ENCODE peak calls at places on chromosomes 6 and 20, in seven cellular contexts. W is hepatocyte, X is SK-N-SH, Y is keratinocyte, G is neural progenitor cell, E is K562, R is PC-3. T is an unnamed sample. For H4K20me1, the result is how much of the 10 kb centered on the place peaks cover.

GRCh38 chr20:54267510-54268003 is 59.7 kb downstream of the PFDN4 start:
- DNase-seq in Y (no peak), G (peak), E (no peak), W (peak), X (no peak), R (peak), T (peak)

GRCh38 chr20:58271596-58272460 is 37.7 kb upstream of the RAB22A start:
- DNase-seq in R (no peak), E (no peak), Y (no peak), G (no peak), W (no peak), X (peak), T (no peak)

GRCh38 chr20:52219441-52219840 is 27.9 kb upstream of the ZFP64 start:
- DNase-seq in G (no peak), X (no peak), Y (no peak), E (no peak), W (no peak), R (peak), T (no peak)

GRCh38 chr6:41199427-41200246 is 1.3 kb downstream of the TREML2 start:
- DNase-seq in E (peak), R (no peak), X (no peak), Y (no peak), G (no peak), W (no peak), T (no peak)

GRCh38 chr6:328184-328670 is 35.9 kb downstream of the DUSP22 start:
- DNase-seq in X (no peak), Y (peak), W (peak), R (peak), G (no peak), E (no peak), T (peak)

GRCh38 chr20:4150095-4150492 is 134.7 kb upstream of the RNF24 start:
- DNase-seq in X (no peak), Y (no peak), R (peak), E (no peak), W (peak), G (no peak), T (peak)

GRCh38 chr6:136549359-136550044 is 720 bp downstream of the MAP7 start:
- DNase-seq in Y (no peak), E (peak), W (peak), G (peak), R (peak), X (peak), T (no peak)

GRCh38 chr6:137707590-137708360 is 159.3 kb upstream of the TNFAIP3 start:
- DNase-seq in W (peak), E (peak), X (peak), Y (peak), G (peak), R (peak), T (peak)

GRCh38 chr6:98947411-98948292 is at the start of gene FBXL4:
- DNase-seq in G (peak), Y (no peak), X (peak), R (peak), E (peak), W (peak), T (peak)

GRCh38 chr6:143575440-143575839 is 63.9 kb upstream of the FUCA2 start:
- DNase-seq in G (peak), W (peak), R (peak), X (peak), E (peak), Y (peak), T (peak)

GRCh38 chr6:158655569-158656450 is 6.0 kb downstream of the SYTL3 start:
- DNase-seq in Y (no peak), W (no peak), X (no peak), G (no peak), E (no peak), R (no peak), T (no peak)

GRCh38 chr6:96330884-96331283 is 190.7 kb upstream of the UFL1 start:
- DNase-seq in X (no peak), E (no peak), R (no peak), G (no peak), W (no peak), Y (no peak), T (no peak)

GRCh38 chr6:111625511-111626331 is 20.0 kb upstream of the TRAF3IP2 start:
- DNase-seq in R (no peak), E (no peak), Y (no peak), W (no peak), X (peak), G (no peak), T (peak)

GRCh38 chr20:63552481-63553249 is 1.3 kb upstream of the FNDC11 start:
- DNase-seq in E (peak), X (no peak), G (no peak), R (peak), W (no peak), Y (peak), T (no peak)

GRCh38 chr6:169162968-169163903 is 90.4 kb downstream of the THBS2 start:
- DNase-seq in R (peak), G (no peak), E (peak), W (peak), Y (peak), X (peak), T (peak)

GRCh38 chr20:18971121-18971520 is 157.5 kb downstream of the SCP2D1 start:
- DNase-seq in R (peak), E (no peak), X (no peak), G (no peak), Y (peak), W (no peak), T (no peak)

GRCh38 chr6:25027221-25027916 is 91.6 kb upstream of the RIPOR2 start:
- DNase-seq in R (no peak), G (no peak), E (peak), W (no peak), X (no peak), Y (no peak), T (no peak)

GRCh38 chr6:131382646-131383045 is 190.4 kb upstream of the ARG1 start:
- DNase-seq in X (no peak), G (no peak), W (no peak), Y (no peak), E (no peak), R (no peak), T (no peak)

GRCh38 chr6:158008894-158009891 is 27.5 kb downstream of the SYNJ2 start:
- DNase-seq in X (peak), Y (no peak), R (peak), E (peak), W (peak), G (no peak), T (peak)

GRCh38 chr6:127117979-127118504 is 429 bp upstream of the RSPO3 start:
- DNase-seq in W (no peak), Y (no peak), G (peak), R (no peak), X (peak), E (no peak), T (no peak)

GRCh38 chr20:56750430-56750829 is 121.3 kb downstream of the TFAP2C start:
- DNase-seq in G (peak), X (no peak), W (no peak), Y (no peak), R (no peak), E (no peak), T (no peak)

GRCh38 chr6:32982084-32982701 is 13.8 kb downstream of the BRD2 start:
- DNase-seq in Y (no peak), E (peak), X (no peak), R (peak), W (no peak), G (no peak), T (no peak)

GRCh38 chr20:33233129-33233774 is 2.5 kb upstream of the BPIFA1 start:
- DNase-seq in W (no peak), X (peak), Y (no peak), G (peak), R (no peak), E (no peak), T (no peak)

GRCh38 chr6:110853754-110854477 is 20.7 kb upstream of the AMD1 start:
- DNase-seq in R (no peak), Y (no peak), E (no peak), G (no peak), X (no peak), W (no peak), T (no peak)

GRCh38 chr20:32970973-32971300 is 33.3 kb downstream of the SUN5 start:
- DNase-seq in X (no peak), R (no peak), E (no peak), Y (no peak), W (peak), G (no peak), T (no peak)

GRCh38 chr6:5665173-5665572 is 341.6 kb downstream of the NRN1 start:
- DNase-seq in R (no peak), Y (no peak), G (no peak), W (no peak), X (no peak), E (no peak), T (no peak)

GRCh38 chr6:21596379-21597242 is 3.1 kb downstream of the SOX4 start:
- DNase-seq in W (peak), E (no peak), X (peak), G (peak), Y (no peak), R (peak), T (peak)

GRCh38 chr6:21595951-21596378 is 2.4 kb downstream of the SOX4 start:
- DNase-seq in W (no peak), R (no peak), Y (no peak), G (peak), E (no peak), X (peak), T (no peak)

GRCh38 chr6:21598662-21599061 is 5.1 kb downstream of the SOX4 start:
- DNase-seq in E (no peak), Y (no peak), G (no peak), X (no peak), R (peak), W (no peak), T (peak)

GRCh38 chr6:21597706-21598273 is 4.2 kb downstream of the SOX4 start:
- DNase-seq in W (no peak), R (peak), E (no peak), X (peak), G (no peak), Y (no peak), T (no peak)

GRCh38 chr6:21597243-21597682 is 3.7 kb downstream of the SOX4 start:
- DNase-seq in R (no peak), W (no peak), X (no peak), Y (no peak), G (no peak), E (no peak), T (no peak)
- H4K20me1 ChIP-seq in R (under half), W (under half), X (under half), Y (under half), G (half or more), E (under half), T (half or more)

GRCh38 chr20:844473-845225 is 11.1 kb downstream of the FAM110A start:
- DNase-seq in G (peak), X (peak), R (peak), E (peak), W (peak), Y (peak), T (peak)
- H3K4me3 ChIP-seq in G (peak), X (peak), R (peak), E (peak), W (no peak), Y (peak), T (peak)

GRCh38 chr6:159681104-159681503 is 11.9 kb downstream of the SOD2 start:
- DNase-seq in R (no peak), G (no peak), Y (no peak), W (no peak), X (no peak), E (no peak), T (no peak)

GRCh38 chr6:159682265-159682664 is 10.8 kb downstream of the SOD2 start:
- DNase-seq in X (no peak), Y (no peak), R (no peak), G (no peak), E (no peak), W (no peak), T (no peak)

GRCh38 chr6:159679091-159680077 is 13.7 kb downstream of the SOD2 start:
- DNase-seq in Y (no peak), E (no peak), X (no peak), R (peak), W (no peak), G (no peak), T (no peak)

GRCh38 chr6:159677226-159677901 is 15.7 kb downstream of the SOD2 start:
- DNase-seq in X (no peak), E (no peak), R (no peak), G (no peak), Y (no peak), W (no peak), T (no peak)

GRCh38 chr6:159680104-159680503 is 12.9 kb downstream of the SOD2 start:
- DNase-seq in Y (no peak), G (no peak), R (no peak), E (no peak), X (no peak), W (no peak), T (no peak)
- H4K20me1 ChIP-seq in Y (under half), G (under half), R (under half), E (under half), X (under half), W (under half), T (under half)

DNA sequence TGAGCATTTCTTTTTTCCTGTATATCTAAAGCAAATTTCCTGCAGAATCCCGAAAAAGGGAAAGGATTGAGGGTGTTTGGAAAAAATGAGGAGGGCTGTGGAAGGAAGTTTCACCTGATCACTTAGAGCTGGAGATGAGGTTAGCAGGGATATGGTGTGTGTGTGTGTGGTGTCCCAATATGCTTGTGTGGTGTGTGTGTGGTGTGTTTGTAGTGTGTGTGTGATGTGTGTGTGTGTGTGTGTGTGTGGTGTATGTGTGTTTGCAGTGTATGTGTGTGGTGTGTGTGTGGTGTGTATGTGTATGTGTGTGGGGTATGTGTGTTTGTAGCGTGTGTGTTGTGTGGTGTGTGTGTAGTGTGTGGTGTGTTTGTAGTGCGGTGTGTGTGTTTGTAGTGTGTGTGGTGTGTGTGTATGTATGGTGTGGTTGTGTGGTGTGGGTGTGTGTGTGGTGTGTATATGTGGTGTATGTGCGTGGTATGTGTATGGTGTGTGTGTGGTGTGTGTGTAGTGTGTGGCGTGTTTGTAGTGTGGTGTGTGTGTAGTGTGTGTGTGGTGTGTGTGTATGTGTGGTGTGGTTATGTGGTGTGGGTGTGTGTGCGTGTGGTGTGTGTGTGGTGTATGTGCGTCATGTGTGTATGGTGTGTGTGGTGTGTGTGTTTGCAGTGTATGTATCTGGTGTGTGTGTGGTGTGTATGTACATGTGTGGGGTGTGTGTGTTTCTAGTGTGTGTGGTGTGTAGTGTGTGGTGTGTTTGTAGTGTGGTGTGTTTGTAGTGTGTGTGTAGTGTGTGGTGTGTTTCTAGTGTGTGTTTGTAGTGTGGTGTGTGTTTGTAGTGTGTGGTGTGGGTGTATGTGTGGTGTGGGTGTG is 67.6 kb downstream of the GCNT2 start:
- DNase-seq in X (no peak), R (no peak), W (no peak), E (no peak), Y (no peak), G (no peak), T (no peak)
- H3K4me3 ChIP-seq in X (no peak), R (no peak), W (no peak), E (no peak), Y (no peak), G (peak), T (no peak)

DNA sequence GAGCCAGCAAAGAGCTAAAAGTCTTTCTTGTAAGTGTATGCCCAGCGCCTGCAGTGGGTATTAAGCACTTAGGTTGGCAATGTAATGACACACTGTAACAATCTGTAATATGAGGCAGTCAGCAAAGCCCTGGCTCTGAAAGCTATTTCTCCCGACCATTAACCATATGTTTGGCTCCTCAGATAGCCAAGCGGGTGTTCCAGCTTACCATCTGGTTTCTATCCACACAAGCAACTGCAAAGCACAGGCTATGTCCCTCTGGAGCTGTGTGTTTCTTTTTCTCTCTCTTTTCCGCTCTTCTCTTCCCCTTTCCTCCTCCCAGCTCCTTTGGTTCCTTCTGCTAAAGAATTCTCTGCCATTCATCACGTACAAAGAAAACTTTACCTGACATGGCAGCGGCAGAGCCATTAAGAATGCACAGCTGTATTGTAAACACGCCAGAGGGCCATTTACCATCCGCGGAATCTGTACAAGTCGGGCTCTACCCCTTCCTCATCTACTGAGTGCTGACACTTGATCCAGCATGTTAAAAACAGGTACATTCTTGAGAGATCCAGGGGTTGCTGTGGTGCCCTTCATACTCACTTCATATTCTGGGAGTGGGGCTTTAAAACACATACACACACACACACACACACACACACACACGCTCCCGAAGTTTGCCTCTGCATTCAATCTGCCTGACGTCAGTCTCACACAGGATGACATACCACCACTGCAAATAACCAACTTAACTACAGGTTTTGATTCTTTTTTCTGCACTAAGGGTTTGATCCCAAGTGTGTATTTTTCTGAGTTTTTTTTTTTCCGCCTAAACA is 77.3 kb downstream of the BACH2 start:
- DNase-seq in X (peak), W (peak), G (peak), Y (no peak), E (peak), R (peak), T (peak)
- H4K20me1 ChIP-seq in X (under half), W (under half), G (under half), Y (under half), E (under half), R (under half), T (under half)

GRCh38 chr6:28811873-28812272 is 111.9 kb downstream of the TRIM27 start:
- DNase-seq in R (peak), G (peak), W (no peak), Y (no peak), X (no peak), E (peak), T (peak)
- H3K4me3 ChIP-seq in R (no peak), G (no peak), W (no peak), Y (peak), X (no peak), E (peak), T (no peak)

GRCh38 chr6:2225422-2226392 is 19.7 kb downstream of the GMDS start:
- DNase-seq in Y (no peak), E (no peak), W (peak), R (peak), G (no peak), X (no peak), T (no peak)

GRCh38 chr6:2221724-2222274 is 23.6 kb downstream of the GMDS start:
- DNase-seq in Y (no peak), R (no peak), E (no peak), X (no peak), W (no peak), G (no peak), T (no peak)

GRCh38 chr6:2222275-2222842 is 23.0 kb downstream of the GMDS start:
- DNase-seq in R (no peak), G (peak), W (no peak), Y (no peak), E (no peak), X (no peak), T (no peak)

GRCh38 chr6:2226775-2227174 is 18.6 kb downstream of the GMDS start:
- DNase-seq in W (no peak), X (no peak), Y (no peak), R (no peak), E (no peak), G (no peak), T (no peak)

GRCh38 chr6:2224847-2225382 is 20.5 kb downstream of the GMDS start:
- DNase-seq in E (no peak), G (no peak), X (no peak), R (no peak), Y (no peak), W (no peak), T (no peak)
- H4K20me1 ChIP-seq in E (under half), G (under half), X (under half), R (under half), Y (under half), W (under half), T (under half)

GRCh38 chr6:146544783-146545182 is 1.1 kb downstream of the RAB32 start:
- DNase-seq in W (peak), E (no peak), Y (no peak), R (no peak), G (no peak), X (no peak), T (peak)
- H3K4me3 ChIP-seq in W (peak), E (no peak), Y (peak), R (peak), G (peak), X (peak), T (peak)

GRCh38 chr6:156832166-156832743 is 55.1 kb downstream of the ARID1B start:
- DNase-seq in X (peak), G (no peak), W (no peak), R (peak), Y (no peak), E (no peak), T (peak)
- H4K20me1 ChIP-seq in X (under half), G (half or more), W (under half), R (under half), Y (under half), E (under half), T (under half)